ENCODE peak calls at places on chromosomes 13 and 19, in four cellular contexts. Y is EL, C is B cell, B is retinal pigment epithelial cell. N is an unnamed sample.

GRCh38 chr19:33373701-33374405 is at the start of gene CEBPG:
- DNase-seq in Y (peak; percentile 62), C (peak; percentile 61), B (no peak), N (peak; percentile 60)

GRCh38 chr13:44050450-44051063 is 170.9 kb downstream of the LACC1 start:
- DNase-seq in Y (peak; percentile 34), C (no peak), B (no peak), N (peak; percentile 11)

GRCh38 chr19:19514215-19514633 is 1.1 kb downstream of the TSSK6 start:
- DNase-seq in Y (no peak), C (no peak), B (no peak), N (peak; percentile 84)

GRCh38 chr13:66951426-66951825 is 278.7 kb downstream of the PCDH9 start:
- DNase-seq in Y (no peak), C (no peak), B (no peak), N (no peak)

GRCh38 chr19:52735734-52736133 is 890 bp upstream of the ZNF611 start:
- DNase-seq in Y (peak; percentile 67), C (no peak), B (no peak), N (peak; percentile 85)

GRCh38 chr19:16896913-16897571 is 8.2 kb downstream of the F2RL3 start:
- DNase-seq in Y (peak; percentile 90), C (peak; percentile 81), B (peak; percentile 52), N (peak; percentile 95)

GRCh38 chr19:31946491-31946890 is 398.9 kb upstream of the ZNF507 start:
- DNase-seq in Y (no peak), C (no peak), B (no peak), N (no peak)

GRCh38 chr19:36183455-36183741 is 31.1 kb downstream of the ZNF565 start:
- DNase-seq in Y (no peak), C (no peak), B (no peak), N (no peak)

GRCh38 chr13:20106751-20107150 is 54.1 kb downstream of the GJA3 start:
- DNase-seq in Y (no peak), C (no peak), B (no peak), N (no peak)

GRCh38 chr19:13597625-13598024 is 91.3 kb upstream of the CACNA1A start:
- DNase-seq in Y (peak; percentile 73), C (peak; percentile 63), B (no peak), N (peak; percentile 45)

GRCh38 chr19:7506385-7507328 is 9.2 kb upstream of the ZNF358 start:
- DNase-seq in Y (peak; percentile 86), C (no peak), B (peak; percentile 35), N (peak; percentile 100)

GRCh38 chr13:37418490-37418889 is 180.1 kb downstream of the POSTN start:
- DNase-seq in Y (no peak), C (no peak), B (no peak), N (no peak)

GRCh38 chr19:7924651-7925170 is 1.2 kb downstream of the CTXN1 start:
- DNase-seq in Y (no peak), C (no peak), B (no peak), N (peak; percentile 33)

GRCh38 chr19:41325947-41326706 is 16.2 kb downstream of the CCDC97 start:
- DNase-seq in Y (peak; percentile 52), C (peak; percentile 84), B (no peak), N (no peak)

GRCh38 chr19:18596752-18597157 is 8.2 kb downstream of the REX1BD start:
- DNase-seq in Y (peak; percentile 20), C (no peak), B (no peak), N (peak; percentile 87)

GRCh38 chr19:35673121-35673804 is 6.9 kb downstream of the UPK1A start:
- DNase-seq in Y (peak; percentile 87), C (no peak), B (no peak), N (peak; percentile 51)

GRCh38 chr19:40661616-40662015 is 28.8 kb downstream of the NUMBL start:
- DNase-seq in Y (no peak), C (no peak), B (no peak), N (no peak)

GRCh38 chr19:7783991-7784421 is 21.0 kb downstream of the CLEC4M start:
- DNase-seq in Y (peak; percentile 33), C (no peak), B (no peak), N (peak; percentile 62)

GRCh38 chr19:42325896-42326771 is 699 bp downstream of the MEGF8 start:
- DNase-seq in Y (no peak), C (peak; percentile 48), B (no peak), N (peak; percentile 31)

GRCh38 chr13:74061939-74062595 is 72.1 kb downstream of the KLF12 start:
- DNase-seq in Y (peak; percentile 66), C (no peak), B (no peak), N (no peak)

GRCh38 chr19:33603377-33603776 is 18.4 kb upstream of the CHST8 start:
- DNase-seq in Y (no peak), C (no peak), B (no peak), N (no peak)

GRCh38 chr13:70162141-70162540 is 53.9 kb upstream of the KLHL1 start:
- DNase-seq in Y (no peak), C (no peak), B (no peak), N (no peak)

GRCh38 chr19:42569193-42569592 is 25.5 kb downstream of the CEACAM8 start:
- DNase-seq in Y (no peak), C (no peak), B (no peak), N (no peak)

GRCh38 chr13:110390572-110390971 is 83.5 kb downstream of the COL4A2 start:
- DNase-seq in Y (peak; percentile 98), C (no peak), B (peak; percentile 97), N (no peak)

GRCh38 chr19:49214701-49215100 is 57.1 kb downstream of the TRPM4 start:
- DNase-seq in Y (no peak), C (no peak), B (no peak), N (no peak)

GRCh38 chr13:105920375-105920774 is 615.1 kb downstream of the EFNB2 start:
- DNase-seq in Y (peak; percentile 81), C (no peak), B (no peak), N (no peak)

GRCh38 chr13:25249001-25249543 is 38.2 kb downstream of the MTMR6 start:
- DNase-seq in Y (peak; percentile 23), C (no peak), B (no peak), N (no peak)

GRCh38 chr13:104737713-104738112 is 1671.5 kb upstream of the SLC10A2 start:
- DNase-seq in Y (peak; percentile 4), C (no peak), B (no peak), N (no peak)

GRCh38 chr13:97932006-97932405 is 21.5 kb upstream of the IPO5 start:
- DNase-seq in Y (no peak), C (no peak), B (no peak), N (no peak)

GRCh38 chr13:101763191-101763590 is 310.7 kb downstream of the ITGBL1 start:
- DNase-seq in Y (peak; percentile 11), C (no peak), B (no peak), N (no peak)

GRCh38 chr13:98570929-98571372 is 6.0 kb downstream of the STK24 start:
- DNase-seq in Y (no peak), C (peak; percentile 75), B (no peak), N (peak; percentile 54)

GRCh38 chr13:27425151-27425917 is 915 bp downstream of the GTF3A start:
- DNase-seq in Y (peak; percentile 32), C (no peak), B (no peak), N (peak; percentile 43)

GRCh38 chr19:612941-613340 is 20.4 kb downstream of the POLRMT start:
- DNase-seq in Y (no peak), C (no peak), B (no peak), N (no peak)

GRCh38 chr19:17865364-17866311 is 5.9 kb downstream of the RPL18A start:
- DNase-seq in Y (peak; percentile 43), C (no peak), B (no peak), N (no peak)

GRCh38 chr19:56119585-56119978 is 1.5 kb downstream of the ZNF787 start:
- DNase-seq in Y (peak; percentile 75), C (no peak), B (no peak), N (peak; percentile 88)

GRCh38 chr19:15390814-15391213 is 11.2 kb upstream of the AKAP8 start:
- DNase-seq in Y (no peak), C (no peak), B (no peak), N (peak; percentile 0)

GRCh38 chr13:30569901-30570576 is 47.7 kb upstream of the USPL1 start:
- DNase-seq in Y (peak; percentile 95), C (no peak), B (peak; percentile 60), N (peak; percentile 79)

GRCh38 chr13:98026457-98026857 is 73.0 kb downstream of the IPO5 start:
- DNase-seq in Y (peak; percentile 42), C (no peak), B (no peak), N (no peak)

GRCh38 chr19:41096353-41096752 is 8.1 kb downstream of the CYP2A13 start:
- DNase-seq in Y (no peak), C (no peak), B (no peak), N (no peak)